ENCODE peak calls at places on chromosome 22, in four cellular contexts. One of them, this sample, is unnamed.

GRCh38 chr22:46070722-46071450 is 79.4 kb upstream of the PPARA start:
- DNase-seq in WTC11: peak; percentile 52
- DNase-seq in amniotic stem cell: no peak
- DNase-seq in foreskin fibroblast: peak; percentile 89
- DNase-seq in this sample: peak; percentile 61

GRCh38 chr22:22815397-22816170 is 72.0 kb upstream of the IGLL5 start:
- DNase-seq in WTC11: no peak
- DNase-seq in amniotic stem cell: no peak
- DNase-seq in foreskin fibroblast: no peak
- DNase-seq in this sample: no peak

GRCh38 chr22:46547883-46548244 is 10.4 kb upstream of the CELSR1 start:
- DNase-seq in WTC11: no peak
- DNase-seq in amniotic stem cell: no peak
- DNase-seq in foreskin fibroblast: peak; percentile 92
- DNase-seq in this sample: no peak

GRCh38 chr22:44537016-44537936 is 39.2 kb upstream of the RTL6 start:
- DNase-seq in WTC11: no peak
- DNase-seq in amniotic stem cell: no peak
- DNase-seq in foreskin fibroblast: no peak
- DNase-seq in this sample: no peak

GRCh38 chr22:35315141-35315854 is 15.6 kb downstream of the TOM1 start:
- DNase-seq in WTC11: no peak
- DNase-seq in amniotic stem cell: no peak
- DNase-seq in foreskin fibroblast: no peak
- DNase-seq in this sample: no peak

GRCh38 chr22:36331912-36332622 is 55.7 kb downstream of the MYH9 start:
- DNase-seq in WTC11: no peak
- DNase-seq in amniotic stem cell: no peak
- DNase-seq in foreskin fibroblast: peak; percentile 80
- DNase-seq in this sample: no peak

GRCh38 chr22:35835998-35836691 is 118.5 kb downstream of the APOL5 start:
- DNase-seq in WTC11: peak; percentile 30
- DNase-seq in amniotic stem cell: peak; percentile 72
- DNase-seq in foreskin fibroblast: peak; percentile 96
- DNase-seq in this sample: peak; percentile 70

GRCh38 chr22:24481641-24482040 is 13.5 kb upstream of the UPB1 start:
- DNase-seq in WTC11: no peak
- DNase-seq in amniotic stem cell: no peak
- DNase-seq in foreskin fibroblast: no peak
- DNase-seq in this sample: no peak

GRCh38 chr22:41290262-41291221 is 4.6 kb upstream of the RANGAP1 start:
- DNase-seq in WTC11: peak; percentile 60
- DNase-seq in amniotic stem cell: no peak
- DNase-seq in foreskin fibroblast: peak; percentile 83
- DNase-seq in this sample: peak; percentile 50

GRCh38 chr22:17924735-17925727 is 99.3 kb downstream of the MICAL3 start:
- DNase-seq in WTC11: no peak
- DNase-seq in amniotic stem cell: no peak
- DNase-seq in foreskin fibroblast: no peak
- DNase-seq in this sample: no peak

GRCh38 chr22:45869448-45869847 is 107.5 kb downstream of the WNT7B start:
- DNase-seq in WTC11: no peak
- DNase-seq in amniotic stem cell: no peak
- DNase-seq in foreskin fibroblast: no peak
- DNase-seq in this sample: no peak

GRCh38 chr22:46061124-46061410 is 84.1 kb upstream of the WNT7B start:
- DNase-seq in WTC11: peak; percentile 11
- DNase-seq in amniotic stem cell: no peak
- DNase-seq in foreskin fibroblast: no peak
- DNase-seq in this sample: no peak

GRCh38 chr22:49638001-49638400 is 189.7 kb downstream of the BRD1 start:
- DNase-seq in WTC11: no peak
- DNase-seq in amniotic stem cell: no peak
- DNase-seq in foreskin fibroblast: no peak
- DNase-seq in this sample: no peak

GRCh38 chr22:40709752-40710413 is 30.6 kb downstream of the MCHR1 start:
- DNase-seq in WTC11: no peak
- DNase-seq in amniotic stem cell: no peak
- DNase-seq in foreskin fibroblast: peak; percentile 50
- DNase-seq in this sample: no peak

GRCh38 chr22:42937164-42937854 is 77.6 kb downstream of the PACSIN2 start:
- DNase-seq in WTC11: no peak
- DNase-seq in amniotic stem cell: peak; percentile 59
- DNase-seq in foreskin fibroblast: peak; percentile 80
- DNase-seq in this sample: peak; percentile 23

GRCh38 chr22:20792966-20793332 is 19.0 kb downstream of the SERPIND1 start:
- DNase-seq in WTC11: no peak
- DNase-seq in amniotic stem cell: no peak
- DNase-seq in foreskin fibroblast: no peak
- DNase-seq in this sample: no peak

GRCh38 chr22:33496112-33496511 is 424.2 kb downstream of the LARGE1 start:
- DNase-seq in WTC11: no peak
- DNase-seq in amniotic stem cell: no peak
- DNase-seq in foreskin fibroblast: no peak
- DNase-seq in this sample: no peak

GRCh38 chr22:35195821-35196220 is 61.5 kb upstream of the HMGXB4 start:
- DNase-seq in WTC11: no peak
- DNase-seq in amniotic stem cell: no peak
- DNase-seq in foreskin fibroblast: no peak
- DNase-seq in this sample: no peak

GRCh38 chr22:19440411-19441195 is 6.9 kb downstream of the C22orf39 start:
- DNase-seq in WTC11: no peak
- DNase-seq in amniotic stem cell: no peak
- DNase-seq in foreskin fibroblast: no peak
- DNase-seq in this sample: no peak

GRCh38 chr22:39313258-39314001 is 6.0 kb downstream of the RPL3 start:
- DNase-seq in WTC11: no peak
- DNase-seq in amniotic stem cell: no peak
- DNase-seq in foreskin fibroblast: no peak
- DNase-seq in this sample: no peak

GRCh38 chr22:46082633-46083032 is 67.7 kb upstream of the PPARA start:
- DNase-seq in WTC11: no peak
- DNase-seq in amniotic stem cell: no peak
- DNase-seq in foreskin fibroblast: no peak
- DNase-seq in this sample: no peak

GRCh38 chr22:47612136-47612910 is 849.9 kb downstream of the TBC1D22A start:
- DNase-seq in WTC11: no peak
- DNase-seq in amniotic stem cell: no peak
- DNase-seq in foreskin fibroblast: no peak
- DNase-seq in this sample: no peak

GRCh38 chr22:28245579-28246224 is 326.6 kb upstream of the PITPNB start:
- DNase-seq in WTC11: no peak
- DNase-seq in amniotic stem cell: no peak
- DNase-seq in foreskin fibroblast: no peak
- DNase-seq in this sample: no peak

GRCh38 chr22:44684506-44685383 is 17.3 kb upstream of the PRR5 start:
- DNase-seq in WTC11: peak; percentile 92
- DNase-seq in amniotic stem cell: peak; percentile 87
- DNase-seq in foreskin fibroblast: peak; percentile 95
- DNase-seq in this sample: peak; percentile 95

GRCh38 chr22:38138961-38139360 is 28.5 kb upstream of the BAIAP2L2 start:
- DNase-seq in WTC11: no peak
- DNase-seq in amniotic stem cell: no peak
- DNase-seq in foreskin fibroblast: no peak
- DNase-seq in this sample: no peak

GRCh38 chr22:27554106-27554814 is 247.3 kb downstream of the MN1 start:
- DNase-seq in WTC11: no peak
- DNase-seq in amniotic stem cell: no peak
- DNase-seq in foreskin fibroblast: peak; percentile 61
- DNase-seq in this sample: no peak

GRCh38 chr22:17921871-17922821 is 102.2 kb downstream of the MICAL3 start:
- DNase-seq in WTC11: peak; percentile 74
- DNase-seq in amniotic stem cell: no peak
- DNase-seq in foreskin fibroblast: no peak
- DNase-seq in this sample: peak; percentile 95

GRCh38 chr22:19621372-19622060 is 92.8 kb upstream of the SEPTIN5 start:
- DNase-seq in WTC11: no peak
- DNase-seq in amniotic stem cell: no peak
- DNase-seq in foreskin fibroblast: no peak
- DNase-seq in this sample: no peak

GRCh38 chr22:42273855-42274451 is 3.5 kb upstream of the TCF20 start:
- DNase-seq in WTC11: peak; percentile 38
- DNase-seq in amniotic stem cell: no peak
- DNase-seq in foreskin fibroblast: no peak
- DNase-seq in this sample: peak; percentile 70

GRCh38 chr22:49015459-49015858 is 812.2 kb downstream of the BRD1 start:
- DNase-seq in WTC11: no peak
- DNase-seq in amniotic stem cell: no peak
- DNase-seq in foreskin fibroblast: no peak
- DNase-seq in this sample: peak; percentile 23

GRCh38 chr22:40051322-40051721 is 56.6 kb downstream of the FAM83F start:
- DNase-seq in WTC11: no peak
- DNase-seq in amniotic stem cell: no peak
- DNase-seq in foreskin fibroblast: no peak
- DNase-seq in this sample: no peak

GRCh38 chr22:49134076-49134475 is 693.6 kb downstream of the BRD1 start:
- DNase-seq in WTC11: no peak
- DNase-seq in amniotic stem cell: no peak
- DNase-seq in foreskin fibroblast: no peak
- DNase-seq in this sample: no peak

GRCh38 chr22:49767355-49768062 is 60.2 kb downstream of the BRD1 start:
- DNase-seq in WTC11: peak; percentile 66
- DNase-seq in amniotic stem cell: no peak
- DNase-seq in foreskin fibroblast: peak; percentile 69
- DNase-seq in this sample: peak; percentile 72

GRCh38 chr22:37283393-37283937 is 1.2 kb downstream of the CYTH4 start:
- DNase-seq in WTC11: no peak
- DNase-seq in amniotic stem cell: no peak
- DNase-seq in foreskin fibroblast: no peak
- DNase-seq in this sample: no peak

GRCh38 chr22:43411981-43412807 is at the start of gene MPPED1:
- DNase-seq in WTC11: no peak
- DNase-seq in amniotic stem cell: no peak
- DNase-seq in foreskin fibroblast: no peak
- DNase-seq in this sample: no peak

GRCh38 chr22:33832558-33833151 is 87.6 kb downstream of the LARGE1 start:
- DNase-seq in WTC11: no peak
- DNase-seq in amniotic stem cell: no peak
- DNase-seq in foreskin fibroblast: no peak
- DNase-seq in this sample: no peak

GRCh38 chr22:27089303-27089702 is 431.9 kb downstream of the MIAT start:
- DNase-seq in WTC11: no peak
- DNase-seq in amniotic stem cell: no peak
- DNase-seq in foreskin fibroblast: no peak
- DNase-seq in this sample: no peak

GRCh38 chr22:25827415-25827814 is 85.4 kb downstream of the MYO18B start:
- DNase-seq in WTC11: no peak
- DNase-seq in amniotic stem cell: no peak
- DNase-seq in foreskin fibroblast: no peak
- DNase-seq in this sample: no peak

GRCh38 chr22:46484861-46485595 is 52.4 kb downstream of the CELSR1 start:
- DNase-seq in WTC11: no peak
- DNase-seq in amniotic stem cell: peak; percentile 85
- DNase-seq in foreskin fibroblast: peak; percentile 28
- DNase-seq in this sample: no peak

This sample was measured in H9.